ENCODE peak calls at places on chromosomes 3 and 15, in nine cellular contexts. D, X, L, C, G, H, B, S and P are unnamed samples.

GRCh38 chr3:126932188-126932931 is 50.6 kb upstream of the PLXNA1 start:
- DNase-seq in D (no peak), X (peak), L (no peak), C (peak), G (no peak), H (no peak), B (no peak), S (no peak), P (no peak)

GRCh38 chr3:152827313-152827712 is 7.6 kb upstream of the P2RY1 start:
- DNase-seq in D (no peak), X (no peak), L (no peak), C (no peak), G (no peak), H (no peak), B (no peak), S (no peak), P (no peak)

GRCh38 chr3:150922611-150923010 is 17.4 kb upstream of the MINDY4B start:
- DNase-seq in D (no peak), X (no peak), L (no peak), C (no peak), G (no peak), H (no peak), B (no peak), S (no peak), P (no peak)

GRCh38 chr3:177441813-177442646 is 244.7 kb upstream of the TBL1XR1 start:
- DNase-seq in D (no peak), X (no peak), L (no peak), C (no peak), G (no peak), H (no peak), B (no peak), S (peak), P (no peak)

GRCh38 chr3:56593455-56594158 is 36.6 kb downstream of the CCDC66 start:
- DNase-seq in D (no peak), X (no peak), L (no peak), C (no peak), G (no peak), H (no peak), B (no peak), S (no peak), P (peak)

GRCh38 chr3:183108002-183108449 is 8.7 kb upstream of the MCCC1 start:
- DNase-seq in D (no peak), X (no peak), L (no peak), C (no peak), G (no peak), H (no peak), B (no peak), S (peak), P (no peak)

GRCh38 chr3:151410891-151411559 is 26.5 kb upstream of the P2RY12 start:
- DNase-seq in D (no peak), X (no peak), L (no peak), C (peak), G (no peak), H (no peak), B (no peak), S (peak), P (no peak)

GRCh38 chr3:104244680-104245079 is 1122.0 kb upstream of the ALCAM start:
- DNase-seq in D (peak), X (no peak), L (no peak), C (no peak), G (no peak), H (no peak), B (no peak), S (no peak), P (no peak)

GRCh38 chr15:52261498-52262242 is 33.9 kb downstream of the MYO5C start:
- DNase-seq in D (peak), X (peak), L (no peak), C (peak), G (peak), H (peak), B (peak), S (peak), P (peak)
- TF ChIP-seq CTCF in D (no peak), X (no peak), L (peak), C (peak), G (peak), H (no peak), B (no peak), S (no peak), P (no peak)

GRCh38 chr15:70101459-70102113 is 3.9 kb upstream of the TLE3 start:
- DNase-seq in D (peak), X (peak), L (no peak), C (peak), G (peak), H (peak), B (peak), S (peak), P (no peak)

GRCh38 chr15:70102827-70103226 is 5.1 kb upstream of the TLE3 start:
- DNase-seq in D (no peak), X (no peak), L (no peak), C (no peak), G (no peak), H (no peak), B (no peak), S (no peak), P (no peak)

GRCh38 chr15:70100495-70101331 is 3.0 kb upstream of the TLE3 start:
- DNase-seq in D (peak), X (peak), L (peak), C (peak), G (peak), H (peak), B (peak), S (peak), P (peak)

GRCh38 chr15:70099966-70100494 is 2.3 kb upstream of the TLE3 start:
- DNase-seq in D (no peak), X (no peak), L (no peak), C (no peak), G (no peak), H (no peak), B (no peak), S (peak), P (no peak)

GRCh38 chr15:70104227-70104626 is 6.5 kb upstream of the TLE3 start:
- DNase-seq in D (no peak), X (no peak), L (no peak), C (no peak), G (no peak), H (no peak), B (no peak), S (no peak), P (no peak)
- TF ChIP-seq CTCF in D (no peak), X (no peak), L (no peak), C (no peak), G (no peak), H (no peak), B (no peak), S (no peak), P (no peak)

GRCh38 chr15:59642351-59642750 is 15.0 kb downstream of the GTF2A2 start:
- DNase-seq in D (no peak), X (no peak), L (no peak), C (no peak), G (no peak), H (no peak), B (no peak), S (no peak), P (no peak)
- TF ChIP-seq CTCF in D (peak), X (no peak), L (no peak), C (no peak), G (no peak), H (no peak), B (no peak), S (no peak), P (no peak)

DNA sequence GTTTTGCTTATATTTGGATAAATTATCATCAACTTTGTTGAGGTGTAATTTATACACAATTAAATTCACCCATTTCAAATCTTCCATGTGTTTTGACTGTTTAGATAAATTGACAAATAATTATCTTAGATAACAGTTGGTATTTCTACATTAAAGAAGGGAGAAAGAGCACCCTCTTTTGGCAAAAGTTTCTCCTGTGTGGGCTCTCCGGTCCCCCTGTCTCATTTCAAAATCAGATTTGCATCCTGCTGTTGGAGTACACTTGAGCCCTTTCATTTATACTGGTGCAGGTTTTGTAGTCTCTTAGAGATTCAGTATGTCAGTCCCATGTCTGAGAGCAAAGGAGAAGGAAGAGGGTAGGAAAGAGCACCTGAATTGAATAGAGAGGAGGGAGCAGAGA is 49.4 kb downstream of the NKIRAS1 start:
- DNase-seq in D (no peak), X (no peak), L (no peak), C (no peak), G (no peak), H (no peak), B (no peak), S (no peak), P (no peak)
- TF ChIP-seq CTCF in D (peak), X (no peak), L (no peak), C (peak), G (no peak), H (no peak), B (no peak), S (no peak), P (no peak)

GRCh38 chr15:29692527-29692926 is 129.7 kb downstream of the TJP1 start:
- DNase-seq in D (no peak), X (no peak), L (no peak), C (no peak), G (no peak), H (no peak), B (no peak), S (no peak), P (no peak)
- TF ChIP-seq CTCF in D (peak), X (no peak), L (no peak), C (peak), G (peak), H (no peak), B (no peak), S (peak), P (no peak)

GRCh38 chr3:32968367-32969087 is 17.1 kb downstream of the CCR4 start:
- DNase-seq in D (no peak), X (no peak), L (no peak), C (no peak), G (no peak), H (no peak), B (no peak), S (no peak), P (no peak)
- TF ChIP-seq CTCF in D (no peak), X (no peak), L (no peak), C (no peak), G (no peak), H (no peak), B (no peak), S (no peak), P (no peak)

GRCh38 chr3:141726483-141726882 is 11.6 kb upstream of the RNF7 start:
- DNase-seq in D (no peak), X (no peak), L (no peak), C (no peak), G (no peak), H (no peak), B (no peak), S (no peak), P (no peak)

GRCh38 chr3:141728355-141728892 is 9.7 kb upstream of the RNF7 start:
- DNase-seq in D (no peak), X (no peak), L (no peak), C (no peak), G (no peak), H (no peak), B (no peak), S (no peak), P (no peak)

GRCh38 chr3:141735176-141735575 is 2.9 kb upstream of the RNF7 start:
- DNase-seq in D (no peak), X (no peak), L (no peak), C (no peak), G (no peak), H (no peak), B (no peak), S (no peak), P (no peak)

GRCh38 chr3:141729240-141729639 is 8.9 kb upstream of the RNF7 start:
- DNase-seq in D (no peak), X (no peak), L (no peak), C (no peak), G (no peak), H (no peak), B (no peak), S (no peak), P (no peak)
- TF ChIP-seq CTCF in D (peak), X (no peak), L (no peak), C (peak), G (no peak), H (no peak), B (no peak), S (no peak), P (no peak)

DNA sequence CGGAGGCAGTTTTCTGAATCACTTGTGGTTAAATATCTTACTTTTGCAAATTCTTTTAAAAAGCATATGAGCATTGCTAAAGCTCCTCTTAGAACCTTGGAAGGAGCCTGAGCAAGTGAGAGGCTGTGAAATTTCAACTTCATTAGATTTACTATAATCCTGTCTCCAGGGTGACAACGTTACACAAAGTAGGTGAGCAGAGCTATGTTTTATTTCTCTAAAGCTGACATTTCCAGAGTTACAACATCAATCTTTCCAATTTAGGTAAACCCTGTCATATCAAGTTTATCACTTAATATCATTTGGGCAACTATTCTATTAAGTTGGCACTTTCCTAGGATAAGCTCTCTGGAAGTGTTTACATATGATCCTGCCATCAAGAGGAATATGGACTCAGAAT is 544.9 kb upstream of the CBLB start:
- DNase-seq in D (no peak), X (no peak), L (no peak), C (no peak), G (no peak), H (no peak), B (no peak), S (no peak), P (no peak)
- TF ChIP-seq CTCF in D (no peak), X (no peak), L (no peak), C (no peak), G (no peak), H (no peak), B (no peak), S (no peak), P (no peak)

GRCh38 chr3:117350386-117350785 is 640.8 kb downstream of the TUSC7 start:
- DNase-seq in D (no peak), X (no peak), L (no peak), C (no peak), G (no peak), H (no peak), B (no peak), S (no peak), P (no peak)

GRCh38 chr3:117358717-117359314 is 649.2 kb downstream of the TUSC7 start:
- DNase-seq in D (no peak), X (no peak), L (no peak), C (no peak), G (no peak), H (no peak), B (no peak), S (no peak), P (no peak)

GRCh38 chr3:117356296-117356695 is 646.7 kb downstream of the TUSC7 start:
- DNase-seq in D (no peak), X (no peak), L (no peak), C (no peak), G (no peak), H (no peak), B (no peak), S (no peak), P (no peak)

GRCh38 chr3:117349566-117349965 is 640.0 kb downstream of the TUSC7 start:
- DNase-seq in D (no peak), X (no peak), L (no peak), C (no peak), G (no peak), H (no peak), B (no peak), S (no peak), P (no peak)

GRCh38 chr3:117355566-117355965 is 646.0 kb downstream of the TUSC7 start:
- DNase-seq in D (no peak), X (no peak), L (no peak), C (no peak), G (no peak), H (no peak), B (no peak), S (peak), P (no peak)
- TF ChIP-seq CTCF in D (peak), X (no peak), L (peak), C (peak), G (peak), H (peak), B (peak), S (peak), P (no peak)